ENCODE peak calls at places on chromosome 4, in four cellular contexts. I, P, E and Q are unnamed samples.

GRCh38 chr4:37490391-37491347 is 195.5 kb downstream of the RELL1 start:
- DNase-seq in I (peak; percentile 3), P (no peak), E (no peak), Q (no peak)

GRCh38 chr4:73311428-73311827 is 52.8 kb upstream of the ANKRD17 start:
- DNase-seq in I (peak; percentile 12), P (no peak), E (no peak), Q (no peak)

GRCh38 chr4:38308728-38309315 is 348.6 kb downstream of the PTTG2 start:
- DNase-seq in I (no peak), P (no peak), E (no peak), Q (no peak)

GRCh38 chr4:55386073-55386472 is 9.7 kb upstream of the TMEM165 start:
- DNase-seq in I (peak; percentile 13), P (peak; percentile 46), E (no peak), Q (no peak)

GRCh38 chr4:150308824-150309472 is 230.7 kb downstream of the DCLK2 start:
- DNase-seq in I (no peak), P (no peak), E (no peak), Q (no peak)

GRCh38 chr4:41359069-41359769 is 102.5 kb downstream of the UCHL1 start:
- DNase-seq in I (no peak), P (no peak), E (no peak), Q (peak; percentile 72)

GRCh38 chr4:44425614-44426208 is 22.9 kb downstream of the KCTD8 start:
- DNase-seq in I (no peak), P (no peak), E (no peak), Q (no peak)

GRCh38 chr4:136558940-136559494 is 973.3 kb downstream of the PCDH18 start:
- DNase-seq in I (peak; percentile 28), P (no peak), E (no peak), Q (no peak)

GRCh38 chr4:56531823-56532222 is 26.2 kb downstream of the ARL9 start:
- DNase-seq in I (no peak), P (no peak), E (no peak), Q (no peak)

GRCh38 chr4:158193171-158193749 is 17.0 kb upstream of the TMEM144 start:
- DNase-seq in I (peak; percentile 43), P (peak; percentile 31), E (no peak), Q (no peak)

GRCh38 chr4:1976416-1977352 is 32.1 kb downstream of the NELFA start:
- DNase-seq in I (no peak), P (no peak), E (no peak), Q (no peak)

GRCh38 chr4:153467897-153468262 is 1.7 kb downstream of the TMEM131L start:
- DNase-seq in I (no peak), P (no peak), E (no peak), Q (no peak)

GRCh38 chr4:140704392-140704955 is 51.7 kb downstream of the TBC1D9 start:
- DNase-seq in I (no peak), P (no peak), E (no peak), Q (no peak)

GRCh38 chr4:54663181-54663580 is 5.4 kb downstream of the KIT start:
- DNase-seq in I (no peak), P (no peak), E (no peak), Q (peak; percentile 3)

GRCh38 chr4:16721618-16722291 is 176.7 kb downstream of the LDB2 start:
- DNase-seq in I (peak; percentile 2), P (no peak), E (no peak), Q (no peak)

GRCh38 chr4:112704322-112704721 is 67.4 kb downstream of the LARP7 start:
- DNase-seq in I (no peak), P (no peak), E (no peak), Q (no peak)

GRCh38 chr4:112702892-112703291 is 65.9 kb downstream of the LARP7 start:
- DNase-seq in I (no peak), P (no peak), E (no peak), Q (no peak)

GRCh38 chr4:112708772-112709171 is 71.8 kb downstream of the LARP7 start:
- DNase-seq in I (no peak), P (no peak), E (no peak), Q (no peak)

GRCh38 chr4:112706840-112707207 is 69.9 kb downstream of the LARP7 start:
- DNase-seq in I (no peak), P (no peak), E (no peak), Q (no peak)

DNA sequence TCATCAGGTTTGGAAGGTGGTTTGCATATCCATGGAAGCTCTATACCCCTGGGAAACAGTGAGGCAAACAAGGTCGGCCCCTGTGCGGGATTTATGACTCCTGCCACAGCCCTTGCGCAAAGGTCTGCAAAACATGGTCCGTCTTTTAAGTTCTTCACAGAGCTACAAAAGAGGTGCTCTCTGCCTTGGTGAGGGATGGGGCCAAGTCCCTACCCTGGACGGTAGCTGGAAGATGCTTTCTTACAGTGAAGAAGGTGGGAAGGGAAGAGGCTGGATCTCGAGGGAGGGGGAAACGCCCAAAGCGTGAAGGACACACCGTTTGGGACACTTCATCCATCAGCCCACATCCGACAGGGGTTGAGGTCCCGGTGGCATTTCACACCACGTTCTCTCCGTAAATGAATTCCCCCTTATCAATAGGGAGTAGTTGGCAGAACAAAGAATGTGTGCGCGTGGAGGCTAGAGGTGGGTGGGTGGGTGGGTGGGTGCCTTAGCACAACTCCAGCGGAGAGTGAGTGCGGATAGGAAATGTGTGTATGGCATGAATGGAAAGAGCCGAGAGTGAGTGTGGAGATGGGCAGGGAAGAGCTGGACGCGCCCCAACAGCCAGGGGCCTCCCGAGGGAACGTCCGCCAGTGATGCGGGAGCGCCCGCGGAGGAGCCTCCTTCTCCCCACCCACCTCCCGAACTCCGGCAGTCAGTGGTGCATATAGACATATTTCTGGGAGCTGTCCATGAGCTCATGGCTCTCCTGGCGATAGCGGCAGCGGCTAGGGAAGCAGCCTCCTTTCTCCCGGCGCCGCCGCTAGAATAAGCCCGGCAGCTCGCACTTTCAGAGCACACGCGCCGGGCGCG is 68.3 kb downstream of the LARP7 start:
- DNase-seq in I (peak; percentile 8), P (no peak), E (no peak), Q (peak; percentile 19)
- TF ChIP-seq KDM1A in I (no peak), P (no peak), E (no peak), Q (no peak)

GRCh38 chr4:169132561-169133305 is 122.7 kb upstream of the CBR4 start:
- DNase-seq in I (no peak), P (no peak), E (no peak), Q (no peak)
- TF ChIP-seq SRF in I (no peak), P (no peak), E (no peak), Q (no peak)

DNA sequence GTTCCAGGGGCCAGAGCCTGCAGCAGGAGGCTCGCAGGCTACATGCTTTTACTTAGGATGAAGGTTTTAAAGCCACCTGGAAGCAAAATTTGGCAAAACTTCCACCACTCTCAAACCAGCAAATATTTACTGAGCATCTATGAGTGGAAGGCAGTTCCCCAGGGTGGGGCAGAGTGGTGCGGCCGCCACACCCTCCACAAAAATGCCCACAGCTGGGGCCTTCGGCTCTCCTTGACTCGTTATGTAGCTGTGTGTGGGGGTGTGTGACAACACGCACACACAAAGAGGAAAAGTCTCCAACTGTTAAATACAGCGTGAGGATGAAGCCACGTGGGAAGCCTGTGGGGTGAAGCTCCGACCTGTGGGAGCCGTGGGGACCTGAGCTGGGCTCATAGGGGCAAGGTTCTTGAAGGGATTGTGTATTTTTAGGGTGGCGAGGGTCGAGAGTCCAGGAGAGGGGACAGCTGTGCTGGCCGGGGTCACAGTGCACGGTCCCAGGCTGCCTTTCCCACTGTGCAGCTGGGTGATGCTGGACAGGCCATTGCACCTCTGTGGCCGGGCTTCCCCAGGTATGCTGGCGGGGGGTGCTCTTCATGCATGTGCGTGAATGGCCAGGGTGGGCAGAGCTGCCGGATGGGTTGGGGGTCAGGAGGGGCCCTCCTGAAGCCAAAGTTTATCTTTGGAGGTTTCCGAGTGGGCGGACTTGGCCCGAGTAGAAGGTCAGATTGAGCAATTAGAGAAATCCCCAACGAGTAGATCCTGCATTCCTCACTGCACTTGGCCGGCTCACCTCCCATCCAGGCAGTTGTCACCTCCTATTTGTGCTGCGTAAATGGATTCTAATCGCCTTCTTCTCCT is 25.3 kb downstream of the SORCS2 start:
- DNase-seq in I (no peak), P (no peak), E (no peak), Q (no peak)
- TF ChIP-seq KDM1A in I (no peak), P (no peak), E (no peak), Q (no peak)

GRCh38 chr4:104575293-104575692 is 80.6 kb upstream of the CXXC4 start:
- DNase-seq in I (no peak), P (no peak), E (no peak), Q (no peak)
- TF ChIP-seq SRF in I (no peak), P (no peak), E (no peak), Q (no peak)

GRCh38 chr4:22574424-22574823 is 58.6 kb upstream of the ADGRA3 start:
- DNase-seq in I (no peak), P (no peak), E (no peak), Q (no peak)
- TF ChIP-seq KDM1A in I (no peak), P (no peak), E (no peak), Q (no peak)

DNA sequence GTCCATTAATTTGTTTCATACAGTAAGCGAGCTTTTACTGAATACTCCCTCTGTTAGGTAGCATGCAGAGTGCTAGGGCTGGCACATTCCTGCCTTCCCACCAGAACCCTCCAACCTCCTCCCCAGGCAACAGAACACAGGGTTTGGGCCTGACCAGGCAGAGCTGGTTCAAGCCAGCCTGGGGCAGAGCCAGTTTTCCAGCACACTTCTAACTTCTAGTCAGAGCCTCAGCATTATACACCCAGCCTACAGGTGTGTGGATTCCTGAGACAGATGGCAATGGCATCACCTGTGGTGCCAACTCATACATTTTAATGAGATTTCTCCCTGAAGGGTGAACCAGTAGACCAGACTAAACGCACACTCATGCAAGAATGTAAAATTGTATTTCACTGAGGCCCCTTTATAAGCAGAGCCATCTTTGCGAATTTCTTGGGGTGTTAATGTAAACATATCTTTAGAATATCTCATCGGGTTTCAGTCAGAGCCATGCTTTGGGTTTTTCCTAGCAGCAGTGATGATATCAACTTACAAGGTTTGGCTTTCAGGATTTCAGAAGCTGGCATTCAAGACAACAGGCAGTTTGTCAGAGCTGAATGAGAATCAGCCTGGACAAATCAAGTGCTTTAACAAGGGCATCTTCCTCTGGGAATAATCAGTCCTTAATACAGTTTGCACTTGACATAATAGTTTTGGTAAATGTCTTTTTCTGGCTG is 92.0 kb downstream of the GATB start:
- DNase-seq in I (no peak), P (no peak), E (no peak), Q (no peak)
- TF ChIP-seq SRF in I (no peak), P (no peak), E (no peak), Q (no peak)

GRCh38 chr4:107035711-107036601 is at the start of gene DKK2:
- DNase-seq in I (no peak), P (no peak), E (no peak), Q (peak; percentile 66)
- TF ChIP-seq KDM1A in I (no peak), P (no peak), E (no peak), Q (no peak)